ENCODE peak calls at places on chromosomes 13 and 19, in seven cellular contexts. E, Z, G, L, I, V and P are unnamed samples.

GRCh38 chr13:99432637-99433542 is 68.4 kb upstream of the TM9SF2 start:
- DNase-seq in E (peak), G (peak), Z (peak), I (peak), L (peak), V (no peak), P (peak)

GRCh38 chr19:9528757-9529336 is 9.6 kb downstream of the ZNF426 start:
- DNase-seq in V (no peak), G (no peak), E (no peak), I (no peak), L (no peak), Z (no peak), P (peak)

GRCh38 chr13:44899967-44900366 is 89.3 kb downstream of the NUFIP1 start:
- DNase-seq in E (no peak), I (no peak), L (no peak), G (no peak), Z (no peak), V (peak), P (no peak)

GRCh38 chr13:50026788-50027473 is 11.7 kb downstream of the KCNRG start:
- DNase-seq in V (no peak), I (no peak), G (no peak), L (no peak), Z (no peak), E (no peak), P (no peak)

GRCh38 chr19:10152100-10152499 is 32.4 kb upstream of the EIF3G start:
- DNase-seq in I (no peak), L (no peak), G (no peak), E (no peak), Z (no peak), V (no peak), P (peak)

GRCh38 chr19:37095859-37096258 is 17.6 kb downstream of the ZNF420 start:
- DNase-seq in V (no peak), Z (no peak), L (no peak), I (no peak), G (no peak), E (no peak), P (no peak)

GRCh38 chr19:17125728-17126677 is 50.4 kb downstream of the MYO9B start:
- DNase-seq in G (peak), E (no peak), Z (no peak), I (peak), L (no peak), V (no peak), P (no peak)

GRCh38 chr13:113982296-113982661 is 8.4 kb upstream of the C13orf46 start:
- DNase-seq in E (no peak), G (peak), I (no peak), L (no peak), Z (no peak), V (no peak), P (no peak)

GRCh38 chr19:38850976-38851621 is 1.3 kb upstream of the HNRNPL start:
- DNase-seq in V (no peak), G (peak), I (peak), E (no peak), Z (no peak), L (no peak), P (no peak)

GRCh38 chr13:99988469-99989375 is 7.1 kb downstream of the ZIC2 start:
- DNase-seq in I (no peak), G (no peak), L (no peak), Z (no peak), E (no peak), V (no peak), P (no peak)

GRCh38 chr13:59677966-59678814 is 485.5 kb downstream of the DIAPH3 start:
- DNase-seq in Z (peak), I (no peak), V (peak), G (no peak), L (no peak), E (peak), P (peak)

GRCh38 chr19:10389863-10390262 is 9.5 kb upstream of the TYK2 start:
- DNase-seq in G (no peak), E (peak), I (no peak), L (no peak), V (no peak), Z (no peak), P (no peak)

GRCh38 chr19:19149402-19149801 is 11.1 kb upstream of the TMEM161A start:
- DNase-seq in L (no peak), V (no peak), G (no peak), E (no peak), I (no peak), Z (no peak), P (peak)

GRCh38 chr13:38045278-38046048 is 175.9 kb upstream of the TRPC4 start:
- DNase-seq in Z (peak), V (no peak), L (no peak), I (no peak), E (peak), G (no peak), P (peak)

GRCh38 chr19:43555185-43555770 is 20.0 kb downstream of the XRCC1 start:
- DNase-seq in I (peak), G (peak), E (peak), Z (peak), L (peak), V (peak), P (peak)

GRCh38 chr13:100392709-100393630 is 195.6 kb downstream of the GGACT start:
- DNase-seq in I (peak), G (peak), E (peak), Z (peak), L (peak), V (peak), P (peak)

GRCh38 chr13:100809856-100810255 is 135.3 kb upstream of the TMTC4 start:
- DNase-seq in V (no peak), G (no peak), I (no peak), E (no peak), Z (no peak), L (no peak), P (no peak)

GRCh38 chr13:32415019-32415418 is 12.9 kb downstream of the N4BP2L1 start:
- DNase-seq in G (no peak), E (no peak), L (no peak), Z (no peak), I (no peak), V (no peak), P (peak)

GRCh38 chr13:98571955-98572662 is 4.8 kb downstream of the STK24 start:
- DNase-seq in I (no peak), V (peak), L (no peak), E (peak), Z (peak), G (no peak), P (peak)